ENCODE peak calls at places on chromosomes 12 and 14, in five cellular contexts. T is fibroblast of pulmonary artery, L is heart left ventricle, E is AG09309, X is astrocyte of the cerebellum. H is an unnamed sample.

GRCh38 chr12:70692681-70693288 is 55.6 kb upstream of the PTPRB start:
- DNase-seq in T (peak), L (no peak), E (peak), X (peak), H (no peak)

GRCh38 chr12:71955946-71956345 is 17.3 kb downstream of the TPH2 start:
- DNase-seq in T (no peak), L (no peak), E (no peak), X (no peak), H (no peak)

GRCh38 chr12:95214466-95214865 is 2.8 kb downstream of the FGD6 start:
- DNase-seq in T (no peak), L (no peak), E (no peak), X (no peak), H (no peak)

GRCh38 chr12:128861226-128862016 is 8.1 kb downstream of the GLT1D1 start:
- DNase-seq in T (no peak), L (no peak), E (no peak), X (no peak), H (no peak)

GRCh38 chr12:53973093-53974042 is at the start of gene HOXC11:
- DNase-seq in T (no peak), L (no peak), E (no peak), X (no peak), H (no peak)

GRCh38 chr12:4278582-4278939 is 5.0 kb downstream of the CCND2 start:
- DNase-seq in T (no peak), L (peak), E (no peak), X (no peak), H (no peak)

GRCh38 chr12:115763376-115763775 is 514.1 kb downstream of the MED13L start:
- DNase-seq in T (no peak), L (no peak), E (peak), X (no peak), H (no peak)

GRCh38 chr12:51349026-51349425 is 2.5 kb upstream of the CELA1 start:
- DNase-seq in T (peak), L (no peak), E (peak), X (no peak), H (no peak)

GRCh38 chr14:55586411-55586810 is 6.4 kb downstream of the KTN1 start:
- DNase-seq in T (no peak), L (no peak), E (no peak), X (no peak), H (no peak)

GRCh38 chr14:20384321-20384720 is 29.0 kb downstream of the TEP1 start:
- DNase-seq in T (no peak), L (no peak), E (no peak), X (no peak), H (no peak)

GRCh38 chr12:49225551-49226166 is 36.8 kb upstream of the TUBA1A start:
- DNase-seq in T (peak), L (no peak), E (no peak), X (no peak), H (no peak)

GRCh38 chr14:36420288-36420687 is 99.7 kb downstream of the NKX2-1 start:
- DNase-seq in T (no peak), L (no peak), E (no peak), X (no peak), H (no peak)

GRCh38 chr14:68380304-68380840 is 412.5 kb downstream of the ZFP36L1 start:
- DNase-seq in T (no peak), L (no peak), E (no peak), X (no peak), H (no peak)

GRCh38 chr12:81542621-81543020 is 216.5 kb downstream of the PPFIA2 start:
- DNase-seq in T (no peak), L (no peak), E (no peak), X (no peak), H (no peak)

GRCh38 chr12:64404470-64405446 is 566 bp downstream of the XPOT start:
- DNase-seq in T (peak), L (no peak), E (peak), X (peak), H (no peak)

GRCh38 chr12:104859144-104859543 is 98.9 kb downstream of the SLC41A2 start:
- DNase-seq in T (no peak), L (no peak), E (peak), X (peak), H (no peak)

GRCh38 chr14:53532871-53533270 is 379.7 kb upstream of the DDHD1 start:
- DNase-seq in T (no peak), L (no peak), E (no peak), X (no peak), H (no peak)

GRCh38 chr12:92002673-92003382 is 142.8 kb downstream of the BTG1 start:
- DNase-seq in T (peak), L (no peak), E (no peak), X (no peak), H (no peak)

GRCh38 chr14:20372796-20373195 is 29.4 kb downstream of the PARP2 start:
- DNase-seq in T (no peak), L (no peak), E (no peak), X (no peak), H (no peak)

GRCh38 chr14:53368714-53369191 is 215.6 kb upstream of the DDHD1 start:
- DNase-seq in T (peak), L (no peak), E (peak), X (peak), H (no peak)

GRCh38 chr12:8077207-8077606 is 4.9 kb upstream of the NECAP1 start:
- DNase-seq in T (no peak), L (no peak), E (peak), X (peak), H (no peak)

GRCh38 chr12:71441836-71442566 is 2.4 kb downstream of the LGR5 start:
- DNase-seq in T (no peak), L (no peak), E (no peak), X (no peak), H (no peak)

GRCh38 chr14:41607966-41608663 is 1.4 kb downstream of the LRFN5 start:
- DNase-seq in T (no peak), L (no peak), E (no peak), X (no peak), H (no peak)

GRCh38 chr12:99087278-99087677 is 442.2 kb downstream of the APAF1 start:
- DNase-seq in T (peak), L (no peak), E (no peak), X (no peak), H (no peak)

GRCh38 chr12:5348057-5348456 is 83.9 kb upstream of the NTF3 start:
- DNase-seq in T (no peak), L (no peak), E (no peak), X (no peak), H (no peak)

GRCh38 chr12:109710747-109711595 is 2.7 kb upstream of the FAM222A start:
- DNase-seq in T (no peak), L (no peak), E (no peak), X (no peak), H (no peak)

GRCh38 chr14:24270537-24271133 is 762 bp downstream of the RABGGTA start:
- DNase-seq in T (no peak), L (no peak), E (no peak), X (no peak), H (no peak)

GRCh38 chr12:52876371-52876770 is 27.6 kb upstream of the KRT78 start:
- DNase-seq in T (no peak), L (no peak), E (no peak), X (no peak), H (no peak)

GRCh38 chr14:36604757-36605505 is 22.5 kb upstream of the NKX2-8 start:
- DNase-seq in T (peak), L (no peak), E (peak), X (peak), H (no peak)

GRCh38 chr12:7108042-7108927 is 729 bp downstream of the C1RL start:
- DNase-seq in T (peak), L (peak), E (no peak), X (no peak), H (peak)

GRCh38 chr12:100345020-100345767 is 11.7 kb upstream of the SLC17A8 start:
- DNase-seq in T (no peak), L (no peak), E (no peak), X (no peak), H (no peak)

GRCh38 chr14:78530078-78530477 is 359.9 kb downstream of the NRXN3 start:
- DNase-seq in T (peak), L (no peak), E (no peak), X (peak), H (no peak)

GRCh38 chr14:102317564-102318248 is 1.8 kb upstream of the ZNF839 start:
- DNase-seq in T (peak), L (no peak), E (no peak), X (no peak), H (no peak)

GRCh38 chr14:28759056-28759657 is 7.4 kb upstream of the FOXG1 start:
- DNase-seq in T (no peak), L (no peak), E (no peak), X (no peak), H (no peak)

DNA sequence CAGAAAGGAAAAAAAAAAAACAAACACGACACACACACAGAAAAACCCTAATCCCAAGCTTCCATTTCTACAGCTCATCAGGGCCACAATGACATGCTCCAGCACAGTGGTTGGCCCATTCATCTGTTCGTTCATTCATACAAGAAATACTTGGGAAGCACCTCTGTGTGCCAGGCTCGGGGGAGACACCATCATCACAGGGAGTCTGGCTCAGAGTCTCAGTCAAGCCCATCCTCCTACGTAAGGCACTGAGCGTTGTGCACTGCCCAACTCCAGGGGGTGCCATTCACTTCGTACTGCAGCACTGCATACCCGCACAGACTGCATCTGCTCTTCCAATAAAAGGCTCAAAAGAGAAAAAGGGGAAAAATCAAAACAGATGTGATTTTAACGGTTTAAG is 15.3 kb downstream of the VPS37B start:
- DNase-seq in T (peak), L (no peak), E (no peak), X (no peak), H (no peak)
- TF ChIP-seq CTCF in T (peak), L (peak), E (peak), X (peak), H (no peak)

GRCh38 chr14:50057331-50057730 is 59.0 kb downstream of the VCPKMT start:
- DNase-seq in T (no peak), L (no peak), E (no peak), X (no peak), H (no peak)

GRCh38 chr14:50058112-50058511 is 58.3 kb downstream of the VCPKMT start:
- DNase-seq in T (no peak), L (no peak), E (no peak), X (no peak), H (no peak)

GRCh38 chr14:50056457-50056856 is 59.9 kb downstream of the VCPKMT start:
- DNase-seq in T (no peak), L (no peak), E (no peak), X (no peak), H (no peak)

GRCh38 chr14:50053935-50054334 is 62.4 kb downstream of the VCPKMT start:
- DNase-seq in T (no peak), L (no peak), E (no peak), X (no peak), H (no peak)

GRCh38 chr14:50055461-50056228 is 60.7 kb downstream of the VCPKMT start:
- DNase-seq in T (no peak), L (no peak), E (no peak), X (no peak), H (no peak)
- TF ChIP-seq CTCF in T (no peak), L (no peak), E (no peak), X (no peak), H (no peak)

GRCh38 chr12:88451254-88451653 is 129.0 kb downstream of the KITLG start:
- DNase-seq in T (no peak), L (no peak), E (no peak), X (no peak), H (no peak)

GRCh38 chr12:88448337-88448944 is 131.8 kb downstream of the KITLG start:
- DNase-seq in T (no peak), L (no peak), E (no peak), X (no peak), H (no peak)

GRCh38 chr12:88450130-88450529 is 130.1 kb downstream of the KITLG start:
- DNase-seq in T (peak), L (no peak), E (no peak), X (no peak), H (no peak)

GRCh38 chr12:88444481-88444880 is 135.8 kb downstream of the KITLG start:
- DNase-seq in T (no peak), L (no peak), E (no peak), X (no peak), H (no peak)

DNA sequence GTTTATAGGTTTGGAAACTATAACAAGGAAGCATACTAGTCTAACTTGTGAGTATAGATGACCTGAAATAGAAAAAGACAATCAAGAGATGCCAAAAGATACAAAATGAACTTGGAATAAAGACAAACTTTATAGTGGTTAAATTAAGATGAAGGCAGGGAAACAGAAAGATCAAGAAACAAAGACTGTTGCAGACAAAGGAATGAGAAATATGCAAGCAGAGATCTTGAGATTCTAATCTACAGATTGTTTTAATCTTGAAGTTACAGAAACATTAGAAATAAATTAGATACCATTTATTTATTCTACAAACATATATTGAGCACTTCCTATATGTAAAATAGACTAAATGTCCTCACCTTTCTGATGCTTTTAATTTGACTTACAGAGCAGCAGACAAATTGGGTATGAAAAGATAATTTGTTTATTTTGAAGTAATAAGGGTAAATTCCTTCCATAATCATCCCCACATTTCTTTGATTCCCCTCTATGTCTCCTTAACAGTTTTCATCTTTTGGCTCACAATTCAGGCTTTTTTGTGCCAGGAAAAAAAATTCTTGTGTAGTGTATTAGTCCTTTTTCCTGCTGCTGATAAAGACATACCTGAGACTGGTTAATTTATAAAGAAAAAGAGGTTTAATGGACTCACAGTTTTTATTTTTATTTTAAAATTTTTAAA is 134.4 kb downstream of the KITLG start:
- DNase-seq in T (no peak), L (no peak), E (no peak), X (no peak), H (no peak)
- TF ChIP-seq CTCF in T (no peak), L (no peak), E (no peak), X (no peak), H (no peak)

GRCh38 chr12:83826112-83826511 is 1086.5 kb downstream of the SLC6A15 start:
- DNase-seq in T (peak), L (no peak), E (no peak), X (no peak), H (no peak)

GRCh38 chr12:83821967-83822366 is 1090.6 kb downstream of the SLC6A15 start:
- DNase-seq in T (no peak), L (no peak), E (no peak), X (no peak), H (no peak)

GRCh38 chr12:83827860-83828259 is 1084.7 kb downstream of the SLC6A15 start:
- DNase-seq in T (no peak), L (no peak), E (no peak), X (no peak), H (no peak)

GRCh38 chr12:83827193-83827592 is 1085.4 kb downstream of the SLC6A15 start:
- DNase-seq in T (no peak), L (no peak), E (no peak), X (no peak), H (no peak)

GRCh38 chr12:83823386-83824045 is 1089.1 kb downstream of the SLC6A15 start:
- DNase-seq in T (peak), L (peak), E (no peak), X (no peak), H (no peak)
- TF ChIP-seq CTCF in T (peak), L (peak), E (peak), X (no peak), H (no peak)

GRCh38 chr12:102806592-102806991 is 110.5 kb downstream of the PAH start:
- DNase-seq in T (no peak), L (no peak), E (no peak), X (no peak), H (no peak)

GRCh38 chr12:102808412-102808811 is 108.6 kb downstream of the PAH start:
- DNase-seq in T (no peak), L (no peak), E (no peak), X (no peak), H (no peak)

GRCh38 chr12:102806110-102806509 is 110.9 kb downstream of the PAH start:
- DNase-seq in T (no peak), L (no peak), E (no peak), X (no peak), H (no peak)

GRCh38 chr12:102814691-102815367 is 102.2 kb downstream of the PAH start:
- DNase-seq in T (no peak), L (no peak), E (no peak), X (no peak), H (no peak)

GRCh38 chr12:102811125-102811737 is 105.8 kb downstream of the PAH start:
- DNase-seq in T (peak), L (no peak), E (no peak), X (no peak), H (no peak)
- TF ChIP-seq CTCF in T (peak), L (peak), E (no peak), X (peak), H (no peak)

DNA sequence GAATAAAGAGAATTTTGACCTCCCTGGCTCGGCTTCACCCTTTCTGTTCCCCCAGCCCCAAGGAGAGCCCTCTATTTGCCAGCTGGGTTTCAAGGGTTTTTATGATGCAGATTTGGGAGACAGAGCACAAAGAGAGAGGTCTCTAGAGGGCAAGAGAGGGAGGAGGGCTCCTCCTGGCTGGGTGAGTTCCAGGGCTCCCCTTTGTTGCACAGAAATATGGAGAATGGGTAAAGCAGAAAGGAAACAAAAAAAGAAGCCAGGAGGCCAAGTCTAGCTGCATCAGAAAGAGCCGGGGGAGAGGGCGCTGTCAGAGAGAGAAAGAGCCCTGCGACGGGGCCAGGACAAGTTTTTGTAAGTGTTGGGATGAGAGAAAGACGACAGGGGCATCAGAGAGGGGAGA is 319.6 kb upstream of the RTL1 start:
- DNase-seq in T (no peak), L (no peak), E (no peak), X (no peak), H (no peak)
- TF ChIP-seq CTCF in T (no peak), L (no peak), E (no peak), X (no peak), H (no peak)

DNA sequence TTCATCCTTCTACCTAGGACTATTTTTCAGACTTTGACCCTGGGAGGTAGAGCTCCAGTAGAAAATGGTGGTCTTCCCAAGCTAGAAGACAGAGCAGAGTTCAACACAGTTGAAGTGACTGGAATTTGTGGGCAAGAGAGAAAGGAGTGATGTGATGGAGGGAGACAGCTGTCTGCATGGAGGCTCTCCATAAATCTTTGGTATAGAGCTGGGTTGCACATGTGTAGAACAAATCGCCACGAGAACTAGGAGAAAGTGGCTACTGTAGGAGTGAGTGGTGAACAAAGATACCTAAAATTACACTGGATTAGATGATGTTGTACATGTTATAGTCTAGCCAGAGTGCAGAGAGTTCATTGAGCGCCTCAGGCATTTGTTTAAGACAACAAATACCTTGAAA is 14.5 kb downstream of the GPR135 start:
- DNase-seq in T (no peak), L (no peak), E (no peak), X (no peak), H (no peak)
- TF ChIP-seq CTCF in T (no peak), L (no peak), E (no peak), X (no peak), H (no peak)

GRCh38 chr12:90959538-90960139 is 4.7 kb upstream of the CCER1 start:
- DNase-seq in T (peak), L (no peak), E (no peak), X (peak), H (no peak)

GRCh38 chr12:90954921-90955320 is at the start of gene CCER1:
- DNase-seq in T (no peak), L (no peak), E (no peak), X (no peak), H (no peak)

GRCh38 chr12:90954428-90954827 is 548 bp downstream of the CCER1 start:
- DNase-seq in T (no peak), L (no peak), E (no peak), X (no peak), H (no peak)

GRCh38 chr12:90961154-90961553 is 6.2 kb upstream of the CCER1 start:
- DNase-seq in T (no peak), L (no peak), E (no peak), X (no peak), H (no peak)

DNA sequence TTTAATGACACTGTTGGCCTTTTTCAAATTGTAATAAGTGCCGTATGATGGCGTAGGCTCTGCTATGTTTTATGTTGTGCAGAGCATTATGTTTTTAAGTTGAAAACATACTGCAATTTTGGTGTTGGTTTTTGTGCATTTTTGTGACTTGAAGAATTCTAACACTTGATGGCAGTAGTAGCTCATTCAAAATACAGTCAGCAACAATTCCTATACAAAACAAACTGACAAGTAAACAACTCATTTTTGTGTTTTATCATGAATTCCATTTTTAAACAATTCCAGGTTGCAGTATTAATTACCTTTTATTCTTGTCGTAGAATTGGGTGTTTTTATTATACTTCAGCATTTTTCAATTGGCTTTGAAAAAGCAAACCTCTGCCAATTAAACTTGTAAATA is 4.0 kb upstream of the CCER1 start:
- DNase-seq in T (peak), L (no peak), E (no peak), X (no peak), H (no peak)
- TF ChIP-seq CTCF in T (peak), L (no peak), E (peak), X (no peak), H (no peak)

H was measured in activated B cell treated with CpG ODN at 0.5 μM for 24 hours.